ENCODE peak calls at places on chromosome 22, in six cellular contexts. Z is PC-9, M is fibroblast of lung, P is H9, I is mesendoderm, U is IMR-90. H is an unnamed sample.

GRCh38 chr22:44895296-44896055 is 114.3 kb downstream of the PHF21B start:
- DNase-seq in Z (no peak), M (no peak), P (no peak), I (no peak), U (no peak), H (no peak)

GRCh38 chr22:35620624-35621245 is 3.6 kb upstream of the MB start:
- DNase-seq in Z (no peak), M (no peak), P (no peak), I (peak), U (peak), H (no peak)

GRCh38 chr22:35555351-35555915 is 14.8 kb downstream of the RASD2 start:
- DNase-seq in Z (no peak), M (no peak), P (no peak), I (no peak), U (peak), H (no peak)

GRCh38 chr22:47727656-47728055 is 965.2 kb downstream of the TBC1D22A start:
- DNase-seq in Z (no peak), M (no peak), P (no peak), I (peak), U (no peak), H (no peak)

GRCh38 chr22:48842976-48843375 is 984.7 kb downstream of the BRD1 start:
- DNase-seq in Z (no peak), M (no peak), P (no peak), I (peak), U (no peak), H (no peak)

GRCh38 chr22:28316014-28316413 is 363.6 kb downstream of the TTC28 start:
- DNase-seq in Z (peak), M (no peak), P (peak), I (no peak), U (no peak), H (no peak)

GRCh38 chr22:17851754-17852153 is 77.5 kb upstream of the BID start:
- DNase-seq in Z (no peak), M (no peak), P (no peak), I (no peak), U (no peak), H (no peak)

GRCh38 chr22:48250937-48251530 is 1488.6 kb downstream of the TBC1D22A start:
- DNase-seq in Z (no peak), M (no peak), P (no peak), I (no peak), U (no peak), H (no peak)

GRCh38 chr22:26545827-26546226 is 33.6 kb upstream of the TFIP11 start:
- DNase-seq in Z (no peak), M (no peak), P (no peak), I (no peak), U (no peak), H (no peak)

GRCh38 chr22:29269230-29269604 is 1.1 kb downstream of the EWSR1 start:
- DNase-seq in Z (no peak), M (no peak), P (no peak), I (peak), U (no peak), H (no peak)

GRCh38 chr22:35746946-35747703 is 29.5 kb downstream of the APOL5 start:
- DNase-seq in Z (no peak), M (peak), P (no peak), I (no peak), U (peak), H (no peak)

GRCh38 chr22:42366815-42367581 is 65.2 kb downstream of the NFAM1 start:
- DNase-seq in Z (no peak), M (no peak), P (no peak), I (no peak), U (no peak), H (no peak)

GRCh38 chr22:35014812-35015211 is 51.1 kb upstream of the ISX start:
- DNase-seq in Z (no peak), M (no peak), P (no peak), I (no peak), U (no peak), H (no peak)

GRCh38 chr22:48627203-48627602 is 1200.5 kb downstream of the BRD1 start:
- DNase-seq in Z (no peak), M (peak), P (no peak), I (no peak), U (no peak), H (peak)

GRCh38 chr22:35154937-35155387 is 89.0 kb downstream of the ISX start:
- DNase-seq in Z (peak), M (peak), P (peak), I (peak), U (peak), H (peak)

GRCh38 chr22:41752011-41752975 is 48.2 kb upstream of the CCDC134 start:
- DNase-seq in Z (no peak), M (no peak), P (no peak), I (no peak), U (no peak), H (no peak)

GRCh38 chr22:48722661-48723060 is 1105.0 kb downstream of the BRD1 start:
- DNase-seq in Z (no peak), M (no peak), P (no peak), I (no peak), U (no peak), H (no peak)

GRCh38 chr22:23066200-23067022 is 3.9 kb upstream of the GNAZ start:
- DNase-seq in Z (no peak), M (no peak), P (no peak), I (no peak), U (no peak), H (no peak)

GRCh38 chr22:19325296-19325950 is 33.9 kb upstream of the CLTCL1 start:
- DNase-seq in Z (no peak), M (peak), P (no peak), I (no peak), U (peak), H (no peak)

GRCh38 chr22:48849963-48850657 is 977.6 kb downstream of the BRD1 start:
- DNase-seq in Z (no peak), M (no peak), P (no peak), I (no peak), U (no peak), H (no peak)

GRCh38 chr22:40597541-40598453 is 38.7 kb downstream of the MRTFA start:
- DNase-seq in Z (peak), M (peak), P (no peak), I (peak), U (peak), H (no peak)

GRCh38 chr22:49325531-49326395 is 501.9 kb downstream of the BRD1 start:
- DNase-seq in Z (no peak), M (no peak), P (no peak), I (no peak), U (no peak), H (no peak)

GRCh38 chr22:24088796-24089195 is 77.7 kb downstream of the CABIN1 start:
- DNase-seq in Z (no peak), M (peak), P (no peak), I (peak), U (peak), H (no peak)

GRCh38 chr22:43085658-43086606 is 3.3 kb downstream of the TTLL1 start:
- DNase-seq in Z (no peak), M (no peak), P (no peak), I (no peak), U (no peak), H (no peak)

GRCh38 chr22:38461057-38461413 is 6.0 kb upstream of the KCNJ4 start:
- DNase-seq in Z (no peak), M (no peak), P (no peak), I (no peak), U (no peak), H (no peak)

GRCh38 chr22:20652130-20652529 is 121.8 kb upstream of the SERPIND1 start:
- DNase-seq in Z (no peak), M (no peak), P (no peak), I (no peak), U (no peak), H (no peak)

GRCh38 chr22:41966607-41967240 is 2.5 kb upstream of the SEPTIN3 start:
- DNase-seq in Z (peak), M (peak), P (peak), I (peak), U (peak), H (peak)

GRCh38 chr22:44309137-44309536 is 3.6 kb downstream of the SHISAL1 start:
- DNase-seq in Z (peak), M (peak), P (no peak), I (no peak), U (peak), H (no peak)

GRCh38 chr22:44248926-44249325 is 63.8 kb downstream of the SHISAL1 start:
- DNase-seq in Z (no peak), M (no peak), P (no peak), I (no peak), U (no peak), H (no peak)

GRCh38 chr22:29030618-29031235 is 30.9 kb downstream of the C22orf31 start:
- DNase-seq in Z (peak), M (peak), P (peak), I (peak), U (peak), H (no peak)

GRCh38 chr22:42993651-42994275 is 21.2 kb downstream of the PACSIN2 start:
- DNase-seq in Z (peak), M (peak), P (no peak), I (no peak), U (peak), H (no peak)

GRCh38 chr22:47693606-47694005 is 931.2 kb downstream of the TBC1D22A start:
- DNase-seq in Z (no peak), M (no peak), P (no peak), I (no peak), U (no peak), H (no peak)

GRCh38 chr22:41092847-41093371 is 517 bp downstream of the EP300 start:
- DNase-seq in Z (no peak), M (peak), P (no peak), I (peak), U (peak), H (peak)

GRCh38 chr22:49935561-49935960 is 17.1 kb downstream of the CRELD2 start:
- DNase-seq in Z (no peak), M (peak), P (no peak), I (no peak), U (no peak), H (no peak)

GRCh38 chr22:23812378-23812777 is 25.6 kb downstream of the SMARCB1 start:
- DNase-seq in Z (no peak), M (no peak), P (no peak), I (no peak), U (no peak), H (no peak)

GRCh38 chr22:26610072-26610958 is 7.5 kb downstream of the CRYBB1 start:
- DNase-seq in Z (no peak), M (peak), P (no peak), I (no peak), U (peak), H (peak)

GRCh38 chr22:46549971-46550641 is 12.7 kb upstream of the CELSR1 start:
- DNase-seq in Z (no peak), M (no peak), P (no peak), I (no peak), U (no peak), H (no peak)

GRCh38 chr22:46546466-46547178 is 9.2 kb upstream of the CELSR1 start:
- DNase-seq in Z (peak), M (peak), P (no peak), I (no peak), U (peak), H (no peak)

GRCh38 chr22:46547179-46547882 is 9.9 kb upstream of the CELSR1 start:
- DNase-seq in Z (peak), M (peak), P (no peak), I (no peak), U (peak), H (no peak)

GRCh38 chr22:46549565-46549840 is 12.1 kb upstream of the CELSR1 start:
- DNase-seq in Z (no peak), M (no peak), P (no peak), I (no peak), U (no peak), H (no peak)

DNA sequence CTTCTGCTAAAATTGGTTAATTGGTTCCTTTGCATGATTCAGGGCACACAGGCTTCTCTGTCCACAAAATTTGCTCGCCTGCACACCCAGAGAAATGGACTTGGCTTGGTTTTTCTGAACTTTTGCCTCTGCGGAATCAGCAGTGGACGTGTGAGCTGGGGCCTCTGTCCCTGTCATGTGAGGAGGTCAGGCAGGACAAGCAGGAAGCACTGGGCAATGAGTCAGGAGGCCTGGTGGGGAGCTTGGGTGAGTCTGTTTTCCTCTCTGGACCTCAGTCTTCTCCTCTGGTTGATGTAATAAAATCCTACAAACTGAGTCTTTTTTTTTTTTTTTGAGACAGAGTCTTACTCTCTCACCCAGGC is 10.4 kb upstream of the CELSR1 start:
- DNase-seq in Z (peak), M (peak), P (no peak), I (no peak), U (peak), H (no peak)
- H3K4me2 ChIP-seq in Z (peak), M (peak), P (no peak), I (no peak), U (peak), H (no peak)

DNA sequence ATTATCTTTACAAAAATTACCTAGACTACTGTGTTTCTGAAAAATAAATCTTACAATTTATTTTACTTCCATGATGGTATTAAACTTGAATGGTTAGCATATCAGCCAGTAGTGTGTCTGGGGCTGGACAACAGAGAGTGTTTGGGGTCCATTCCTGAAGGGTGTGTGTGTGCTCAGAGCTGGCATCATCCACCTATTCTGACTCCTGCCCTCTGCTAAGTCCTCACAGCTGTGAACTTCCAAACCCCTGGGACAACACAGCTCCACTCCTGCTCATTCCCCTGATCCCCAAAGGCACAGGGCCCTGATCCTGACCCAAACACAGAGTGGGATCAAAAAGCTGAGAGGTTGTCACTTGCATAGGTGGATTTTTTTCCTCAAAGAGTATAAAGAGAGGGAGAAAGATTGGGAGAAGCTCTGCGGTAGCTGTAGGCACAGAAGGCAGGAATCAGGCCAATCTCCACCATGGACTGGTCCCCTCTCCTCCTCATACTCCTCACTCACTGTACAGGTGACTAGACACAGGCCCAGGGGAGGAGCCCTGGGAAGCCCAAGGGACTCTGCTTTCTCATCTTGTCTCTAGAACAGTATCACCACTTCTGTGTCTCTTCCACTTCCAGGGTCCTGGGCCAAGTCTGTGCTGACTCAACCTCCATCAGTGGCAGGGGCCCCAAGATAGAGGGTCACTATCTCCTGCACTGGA is 55.7 kb upstream of the TOP3B start:
- DNase-seq in Z (no peak), M (no peak), P (no peak), I (no peak), U (peak), H (no peak)
- H3K4me2 ChIP-seq in Z (no peak), M (no peak), P (no peak), I (no peak), U (peak), H (no peak)

DNA sequence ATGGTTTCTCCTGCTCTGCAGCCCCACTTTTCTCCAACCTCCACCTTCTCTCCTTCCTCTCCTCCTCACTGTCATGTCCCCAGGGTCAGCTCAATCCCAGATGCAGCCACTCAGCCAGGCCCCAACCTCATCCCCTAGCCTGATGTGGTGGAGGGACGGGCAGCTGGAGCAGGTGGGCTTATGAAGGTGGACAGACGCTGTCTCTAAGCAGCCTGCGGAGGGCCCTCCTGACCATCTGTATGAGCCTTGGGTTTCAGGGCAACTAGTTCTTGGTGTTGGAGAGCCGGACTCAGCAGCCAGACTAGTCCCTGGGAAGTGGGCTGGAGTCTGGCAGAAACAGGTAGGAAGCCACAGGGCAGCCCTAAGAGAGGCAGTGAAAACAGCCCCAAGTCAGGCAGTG is 18.1 kb downstream of the CRYBB2 start:
- DNase-seq in Z (no peak), M (no peak), P (peak), I (no peak), U (no peak), H (no peak)
- H3K4me2 ChIP-seq in Z (no peak), M (no peak), P (no peak), I (no peak), U (no peak), H (no peak)

DNA sequence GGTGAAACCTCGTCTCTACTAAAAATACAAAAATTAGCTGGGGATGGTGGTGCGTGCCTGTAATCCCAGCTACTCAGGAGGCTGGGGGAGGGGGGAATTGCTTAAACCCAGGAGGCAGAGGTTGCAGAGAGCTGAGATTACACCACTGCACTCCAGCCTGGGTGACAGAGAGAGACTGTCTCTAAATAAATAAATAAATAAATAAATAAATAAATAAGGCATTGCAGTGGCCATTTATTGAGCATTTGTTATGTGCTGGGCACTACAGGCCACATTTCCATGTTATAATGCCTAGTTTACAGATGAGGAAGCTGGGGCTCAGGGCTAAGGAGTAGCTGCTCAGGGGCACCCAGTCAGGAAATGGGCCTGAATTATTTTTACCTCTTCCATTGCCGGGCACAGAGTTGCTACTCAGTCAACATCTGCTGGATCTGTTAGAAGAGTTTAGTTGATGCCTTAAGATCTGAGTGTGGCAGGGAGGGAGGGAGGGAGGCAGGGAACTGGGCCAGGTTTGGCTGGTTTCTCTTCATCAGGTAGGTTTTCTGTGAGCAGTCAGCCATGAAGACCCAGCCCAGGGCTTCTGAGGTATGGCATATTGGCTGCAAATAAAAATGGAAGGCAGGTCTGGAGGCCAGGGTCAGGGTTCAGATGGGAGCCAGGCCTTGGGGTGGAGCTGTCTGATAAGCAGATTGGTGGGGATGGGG is 5.6 kb downstream of the PVALB start:
- DNase-seq in Z (no peak), M (no peak), P (no peak), I (no peak), U (no peak), H (no peak)
- H3K4me2 ChIP-seq in Z (no peak), M (no peak), P (no peak), I (no peak), U (no peak), H (no peak)